ENCODE peak calls at places on chromosome 9, in seven cellular contexts. T, Y, U, J, R, E and I are unnamed samples.

GRCh38 chr9:124541824-124542223 is 34.6 kb upstream of the NR5A1 start:
- DNase-seq in J (no peak), U (no peak), R (no peak), E (no peak), Y (no peak), T (no peak), I (no peak)

GRCh38 chr9:83154087-83154736 is 91.3 kb upstream of the RASEF start:
- DNase-seq in E (no peak), J (peak), T (no peak), U (no peak), R (peak), Y (peak), I (peak)

GRCh38 chr9:112025886-112026285 is 129.3 kb downstream of the UGCG start:
- DNase-seq in Y (no peak), E (no peak), U (no peak), T (no peak), J (no peak), R (no peak), I (no peak)

GRCh38 chr9:133421615-133422542 is at the start of gene ADAMTS13:
- DNase-seq in U (no peak), J (peak), R (no peak), T (no peak), E (no peak), Y (peak), I (no peak)

GRCh38 chr9:109110326-109111014 is 9.3 kb downstream of the TMEM245 start:
- DNase-seq in E (no peak), Y (peak), U (no peak), R (peak), T (no peak), J (peak), I (peak)

GRCh38 chr9:108162664-108163063 is 673.1 kb upstream of the KLF4 start:
- DNase-seq in T (no peak), U (no peak), E (no peak), J (peak), Y (no peak), R (peak), I (peak)

GRCh38 chr9:25261445-25261844 is 416.8 kb downstream of the TUSC1 start:
- DNase-seq in J (no peak), R (no peak), T (no peak), U (no peak), E (no peak), Y (no peak), I (no peak)

GRCh38 chr9:131273791-131274673 is 2.3 kb downstream of the FAM78A start:
- DNase-seq in U (no peak), T (no peak), J (no peak), R (no peak), Y (peak), E (no peak), I (no peak)

GRCh38 chr9:33162721-33163311 is 4.3 kb downstream of the B4GALT1 start:
- DNase-seq in R (no peak), U (no peak), E (no peak), Y (no peak), J (peak), T (no peak), I (peak)

GRCh38 chr9:97388721-97389238 is 23.1 kb upstream of the TDRD7 start:
- DNase-seq in U (no peak), E (no peak), T (no peak), R (no peak), Y (peak), J (no peak), I (no peak)

GRCh38 chr9:93466416-93467061 is 13.2 kb upstream of the FAM120AOS start:
- DNase-seq in T (no peak), R (no peak), E (no peak), J (no peak), Y (no peak), U (no peak), I (no peak)

GRCh38 chr9:17793713-17794622 is 215.1 kb downstream of the SH3GL2 start:
- DNase-seq in R (peak), J (no peak), T (no peak), Y (no peak), E (no peak), U (peak), I (peak)

GRCh38 chr9:114339130-114339908 is 9.7 kb downstream of the ORM2 start:
- DNase-seq in U (peak), T (peak), E (peak), R (peak), Y (peak), J (peak), I (peak)

DNA sequence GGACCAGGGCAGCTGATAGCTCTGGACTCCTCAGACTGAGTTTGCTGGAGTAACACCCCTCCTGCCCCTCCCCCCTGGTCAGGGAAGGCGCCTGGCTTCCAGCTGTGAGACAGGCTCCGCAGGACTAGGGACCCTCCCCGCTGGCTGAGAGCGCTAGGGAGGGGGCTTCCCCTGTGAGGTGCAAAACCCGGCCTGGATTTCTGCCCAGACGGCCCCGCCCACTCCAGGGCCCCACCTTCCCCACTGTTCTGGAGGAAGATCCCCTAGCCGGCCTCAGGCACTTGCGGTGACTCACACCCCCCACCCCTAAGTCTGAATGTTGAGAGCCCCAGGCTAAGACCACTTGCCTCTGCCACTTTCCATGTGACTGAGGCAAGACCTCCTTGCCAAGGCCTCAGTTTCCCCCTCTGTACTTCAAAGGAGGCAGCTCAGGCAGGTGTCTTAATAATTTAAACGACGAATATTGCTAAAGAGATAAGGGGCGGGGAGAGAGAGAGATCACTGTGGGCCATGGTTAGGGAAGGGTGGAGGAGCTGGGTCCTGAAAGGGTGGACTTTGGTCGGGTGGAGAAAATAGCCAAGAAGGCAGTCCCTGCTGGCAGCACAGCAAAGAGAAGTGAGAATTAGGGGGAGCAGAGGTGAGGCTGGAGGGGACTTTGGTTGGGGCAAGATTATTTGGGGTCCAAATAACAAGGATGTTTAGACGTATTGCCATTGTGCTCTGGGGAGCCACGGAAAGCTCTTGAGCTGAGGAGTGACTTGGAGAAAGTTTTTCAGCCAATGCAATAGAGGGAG is 1.0 kb upstream of the DAB2IP start:
- DNase-seq in J (peak), T (peak), E (peak), U (peak), R (no peak), Y (no peak), I (peak)
- H3K4me3 ChIP-seq in J (no peak), T (peak), E (peak), U (peak), R (no peak), Y (no peak), I (no peak)

DNA sequence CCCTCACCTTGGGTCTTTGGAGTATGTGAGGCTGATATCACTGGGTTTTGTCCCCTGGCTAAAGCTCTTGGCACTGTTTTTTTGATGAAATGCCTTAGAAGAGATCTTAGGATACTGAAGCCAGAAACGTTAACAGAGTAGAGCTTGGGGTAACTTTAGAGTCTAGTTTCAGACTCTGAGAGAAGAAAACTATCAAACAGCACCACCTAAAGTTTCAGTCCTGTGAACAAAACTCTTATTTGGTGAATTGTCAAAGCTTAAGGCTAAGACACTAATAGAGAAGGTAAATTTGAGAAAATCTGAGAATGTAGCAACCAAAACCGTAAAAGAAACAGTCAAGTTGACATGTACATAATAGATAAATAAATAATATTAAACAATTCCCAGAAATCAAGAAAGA is 111.7 kb upstream of the PUM3 start:
- DNase-seq in R (no peak), E (no peak), J (no peak), T (no peak), U (no peak), Y (no peak), I (no peak)
- TF ChIP-seq CTCF in R (no peak), E (no peak), J (no peak), T (no peak), U (no peak), Y (no peak), I (no peak)

DNA sequence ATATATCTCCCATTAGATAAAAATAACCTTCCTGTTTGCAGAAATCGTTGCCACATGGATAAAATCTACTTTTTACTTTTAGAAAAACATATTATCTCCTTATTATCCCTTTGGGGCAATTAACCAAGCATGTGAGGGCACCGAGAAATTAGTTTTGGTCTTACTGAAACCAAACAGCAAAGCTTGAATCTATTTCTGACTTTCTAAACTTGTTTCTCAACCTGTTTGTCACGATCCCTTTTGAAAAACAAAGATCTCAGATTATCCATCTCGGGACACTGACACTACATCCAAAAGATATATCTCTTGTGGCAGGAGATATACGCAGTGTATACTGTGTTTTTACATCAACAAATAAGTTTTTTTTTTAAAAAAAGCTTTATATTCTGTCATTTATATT is 2.3 kb downstream of the TUT7 start:
- DNase-seq in Y (no peak), U (no peak), J (no peak), R (no peak), T (no peak), E (no peak), I (no peak)
- H3K4me3 ChIP-seq in Y (peak), U (no peak), J (no peak), R (peak), T (peak), E (no peak), I (peak)

DNA sequence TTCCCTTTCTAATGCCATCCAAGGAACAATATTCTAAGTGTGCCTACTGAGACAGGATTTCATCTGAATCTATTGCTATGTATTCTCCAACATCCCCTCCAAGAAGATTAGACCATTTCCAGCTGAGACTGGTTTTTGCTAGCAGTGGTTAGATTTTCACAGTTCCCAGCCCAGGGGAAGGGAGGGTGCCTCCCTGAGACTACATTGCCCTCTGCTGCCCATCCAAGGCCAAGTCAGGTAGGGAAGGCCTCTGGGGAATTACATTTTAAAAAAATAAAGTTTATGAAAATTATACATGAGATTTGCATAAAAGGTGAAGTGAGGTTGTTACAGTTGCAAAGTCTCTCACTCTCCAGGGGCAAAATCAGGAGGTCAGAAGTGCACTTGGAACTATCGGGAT is 28.0 kb upstream of the SYK start:
- DNase-seq in Y (no peak), E (peak), R (no peak), T (no peak), J (no peak), U (no peak), I (no peak)
- TF ChIP-seq CTCF in Y (peak), E (no peak), R (peak), T (peak), J (peak), U (peak), I (no peak)

DNA sequence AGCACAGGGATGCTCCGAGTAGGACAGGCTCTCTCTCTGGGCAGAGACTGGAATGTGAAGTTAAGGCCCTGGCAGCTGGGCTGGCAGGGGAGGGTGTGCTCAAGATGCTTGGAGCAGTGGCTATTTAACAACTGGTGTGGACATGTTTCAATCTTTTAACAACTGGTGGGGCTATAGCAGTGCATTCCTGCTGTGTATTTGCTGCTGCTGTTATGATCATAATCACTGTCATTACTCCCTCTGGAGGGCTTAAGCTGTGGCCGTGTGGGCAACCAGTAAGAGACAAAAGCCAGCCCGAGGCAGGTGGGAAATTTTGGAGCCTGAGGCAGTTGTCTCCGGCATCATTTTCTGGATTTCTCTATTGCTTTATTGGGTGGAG is 33.3 kb upstream of the PTGS1 start:
- DNase-seq in U (no peak), T (no peak), Y (no peak), R (no peak), E (no peak), J (no peak), I (no peak)
- H3K4me3 ChIP-seq in U (no peak), T (no peak), Y (no peak), R (no peak), E (no peak), J (no peak), I (no peak)